ENCODE peak calls at places on chromosomes 11 and 22, in six cellular contexts. M is heart right ventricle, D is glutamatergic neuron, Y is esophagus squamous epithelium, Q is brain microvascular endothelial cell, S is foreskin fibroblast. E is an unnamed sample.

GRCh38 chr11:110991621-110992355 is 253.7 kb upstream of the POU2AF2 start:
- DNase-seq in S (peak), D (no peak), Y (no peak), M (no peak), Q (no peak), E (no peak)

GRCh38 chr11:60905551-60906113 is 753 bp downstream of the PRPF19 start:
- DNase-seq in D (no peak), S (no peak), Y (no peak), M (no peak), Q (no peak), E (no peak)

GRCh38 chr11:61882879-61883278 is 8.5 kb downstream of the FADS3 start:
- DNase-seq in Y (no peak), S (no peak), Q (no peak), D (no peak), M (no peak), E (no peak)

GRCh38 chr11:77821349-77821851 is 456 bp downstream of the AAMDC start:
- DNase-seq in Y (no peak), Q (peak), S (peak), D (peak), M (peak), E (peak)

GRCh38 chr22:46087816-46088277 is 62.5 kb upstream of the PPARA start:
- DNase-seq in Q (peak), Y (no peak), D (peak), M (peak), S (peak), E (peak)

GRCh38 chr22:32122899-32123298 is 36.2 kb downstream of the C22orf42 start:
- DNase-seq in Y (no peak), Q (no peak), D (no peak), M (no peak), S (no peak), E (no peak)

GRCh38 chr22:30830907-30831306 is 136.2 kb downstream of the OSBP2 start:
- DNase-seq in D (no peak), Y (no peak), M (no peak), Q (peak), S (peak), E (peak)

GRCh38 chr22:21971858-21972275 is 10.7 kb downstream of the TOP3B start:
- DNase-seq in M (no peak), D (no peak), S (no peak), Y (no peak), Q (no peak), E (no peak)

GRCh38 chr11:14932447-14932846 is 39.7 kb downstream of the CALCA start:
- DNase-seq in D (no peak), M (no peak), Y (no peak), Q (no peak), S (no peak), E (no peak)

GRCh38 chr11:17478064-17478463 is 1.4 kb upstream of the ABCC8 start:
- DNase-seq in Y (no peak), M (no peak), D (peak), Q (no peak), S (no peak), E (no peak)

GRCh38 chr11:111530091-111530490 is 10.4 kb upstream of the LAYN start:
- DNase-seq in Y (no peak), D (no peak), Q (no peak), M (no peak), S (no peak), E (no peak)

GRCh38 chr11:67510023-67510345 is 2.0 kb upstream of the CDK2AP2 start:
- DNase-seq in Q (no peak), Y (no peak), S (peak), M (no peak), D (no peak), E (no peak)

GRCh38 chr11:133956650-133957633 is at the start of gene IGSF9B:
- DNase-seq in Y (no peak), S (peak), M (peak), Q (peak), D (peak), E (peak)

GRCh38 chr11:72668645-72669347 is 5.4 kb downstream of the PDE2A start:
- DNase-seq in D (no peak), M (no peak), Q (no peak), Y (no peak), S (no peak), E (no peak)

GRCh38 chr11:76872959-76873827 is 12.5 kb downstream of the ACER3 start:
- DNase-seq in Y (no peak), S (no peak), D (no peak), M (no peak), Q (no peak), E (no peak)

GRCh38 chr11:75077316-75077715 is 19.4 kb downstream of the OR2AT4 start:
- DNase-seq in Q (peak), D (no peak), Y (no peak), S (no peak), M (no peak), E (no peak)

GRCh38 chr22:25488244-25489020 is 76.0 kb upstream of the GRK3 start:
- DNase-seq in Q (peak), M (peak), D (no peak), Y (no peak), S (peak), E (no peak)

GRCh38 chr11:93476796-93477195 is 66.4 kb downstream of the SMCO4 start:
- DNase-seq in Y (no peak), Q (peak), S (peak), D (no peak), M (no peak), E (no peak)

GRCh38 chr22:37674951-37675929 is at the start of gene LGALS1:
- DNase-seq in Y (no peak), D (peak), M (peak), S (peak), Q (peak), E (peak)

GRCh38 chr11:120532082-120532481 is 20.5 kb downstream of the GRIK4 start:
- DNase-seq in Q (no peak), M (no peak), Y (no peak), S (no peak), D (no peak), E (no peak)

GRCh38 chr11:128707671-128708070 is 13.8 kb downstream of the FLI1 start:
- DNase-seq in M (no peak), Q (no peak), D (no peak), S (peak), Y (no peak), E (no peak)

GRCh38 chr11:72779495-72780128 is 14.2 kb downstream of the STARD10 start:
- DNase-seq in D (no peak), S (no peak), M (no peak), Y (no peak), Q (no peak), E (no peak)

GRCh38 chr11:70812472-70812871 is 414.1 kb downstream of the CTTN start:
- DNase-seq in S (no peak), D (no peak), Q (no peak), M (no peak), Y (no peak), E (no peak)

GRCh38 chr11:68010058-68011041 is at the start of gene ALDH3B1:
- DNase-seq in Y (peak), Q (peak), S (peak), M (peak), D (peak), E (peak)

GRCh38 chr11:64652586-64653387 is 61.8 kb downstream of the SLC22A12 start:
- DNase-seq in Q (peak), M (peak), S (peak), Y (no peak), D (peak), E (no peak)

GRCh38 chr11:120386774-120387371 is 50.7 kb downstream of the ARHGEF12 start:
- DNase-seq in Y (no peak), D (no peak), Q (no peak), M (no peak), S (no peak), E (no peak)

GRCh38 chr22:19984201-19984753 is 32.3 kb downstream of the ARVCF start:
- DNase-seq in D (no peak), Y (no peak), M (peak), Q (peak), S (peak), E (peak)

GRCh38 chr22:27801616-27802388 is at the start of gene MN1:
- DNase-seq in D (peak), Q (no peak), Y (no peak), M (peak), S (no peak), E (no peak)
- TF ChIP-seq CTCF in D (no peak), Q (no peak), Y (no peak), M (no peak), S (no peak), E (no peak)

GRCh38 chr22:48612077-48612995 is 1215.3 kb downstream of the BRD1 start:
- DNase-seq in S (no peak), D (no peak), Q (no peak), M (no peak), Y (no peak), E (no peak)
- TF ChIP-seq CTCF in S (no peak), D (no peak), Q (no peak), M (no peak), Y (no peak), E (no peak)

DNA sequence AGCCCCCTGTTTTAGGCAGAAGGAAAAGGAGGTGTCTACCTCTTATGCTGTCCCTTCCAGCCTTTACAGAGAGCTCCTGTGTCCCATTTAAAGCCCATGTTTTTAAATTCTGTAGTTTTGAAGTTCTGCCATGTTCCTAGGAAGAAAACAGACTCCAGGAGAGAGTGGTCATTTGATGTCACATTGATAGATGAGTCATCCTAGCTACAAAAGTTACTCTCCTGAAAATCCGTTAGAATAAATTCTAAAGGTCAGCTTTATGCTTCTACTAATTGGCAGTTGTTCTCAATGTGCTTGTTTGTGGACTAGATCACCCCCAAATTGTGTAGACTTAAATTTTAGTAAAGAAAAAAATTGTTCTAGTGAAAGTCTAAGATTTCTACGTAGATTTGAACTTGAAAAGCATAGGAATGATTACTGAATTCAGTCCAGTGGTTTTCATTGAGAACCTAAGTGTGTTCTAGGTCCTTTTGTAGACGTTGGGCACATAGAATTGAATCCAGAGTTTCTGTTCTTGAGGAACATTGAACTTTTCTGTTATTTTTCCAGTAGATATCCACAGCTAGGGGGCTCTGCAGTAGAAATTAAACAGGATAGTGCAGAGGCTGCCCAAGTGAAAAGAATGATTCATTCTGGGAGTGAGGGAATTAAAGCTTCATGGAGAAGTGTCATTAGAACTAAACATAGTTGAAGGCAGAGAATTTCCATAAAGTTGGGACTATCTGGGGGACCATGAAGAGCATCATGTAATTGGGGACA is 140.6 kb upstream of the RASSF10 start:
- DNase-seq in Q (no peak), S (no peak), D (no peak), M (no peak), Y (no peak), E (no peak)
- TF ChIP-seq CTCF in Q (peak), S (no peak), D (no peak), M (no peak), Y (no peak), E (peak)

GRCh38 chr11:59678118-59678812 is 9.4 kb upstream of the PATL1 start:
- DNase-seq in Y (no peak), Q (no peak), M (no peak), S (no peak), D (no peak), E (no peak)
- TF ChIP-seq CTCF in Y (no peak), Q (peak), M (no peak), S (no peak), D (no peak), E (no peak)

GRCh38 chr22:36226189-36226588 is 13.1 kb downstream of the APOL2 start:
- DNase-seq in Q (no peak), D (no peak), Y (no peak), M (no peak), S (no peak), E (no peak)
- TF ChIP-seq CTCF in Q (no peak), D (no peak), Y (no peak), M (no peak), S (no peak), E (no peak)

E was measured in ascending aorta.